ENCODE peak calls at places on chromosomes 5 and 9, in five cellular contexts. One of them, this sample, is unnamed.
A peak's percentile ranks its signal among the peaks of the same experiment; 100 is the strongest.

GRCh38 chr9:25025686-25026085 is 480.0 kb upstream of the IZUMO3 start:
- DNase-seq in substantia nigra: no peak
- DNase-seq in NCI-H2081: no peak
- DNase-seq in right cardiac atrium: no peak
- DNase-seq in posterior vena cava: peak; percentile 54
- DNase-seq in this sample: no peak

GRCh38 chr5:37814699-37815098 is 25.1 kb downstream of the GDNF start:
- DNase-seq in NCI-H2081: no peak
- DNase-seq in substantia nigra: no peak
- DNase-seq in posterior vena cava: no peak
- DNase-seq in right cardiac atrium: no peak
- DNase-seq in this sample: no peak

GRCh38 chr9:71928376-71928775 is 16.9 kb downstream of the C9orf85 start:
- DNase-seq in substantia nigra: no peak
- DNase-seq in posterior vena cava: no peak
- DNase-seq in right cardiac atrium: no peak
- DNase-seq in NCI-H2081: no peak
- DNase-seq in this sample: no peak

GRCh38 chr5:124263680-124264491 is 482.6 kb downstream of the ZNF608 start:
- DNase-seq in NCI-H2081: peak; percentile 55
- DNase-seq in posterior vena cava: no peak
- DNase-seq in right cardiac atrium: no peak
- DNase-seq in substantia nigra: peak; percentile 58
- DNase-seq in this sample: no peak

GRCh38 chr9:68416891-68417570 is 60.6 kb downstream of the PGM5 start:
- DNase-seq in NCI-H2081: no peak
- DNase-seq in substantia nigra: no peak
- DNase-seq in right cardiac atrium: no peak
- DNase-seq in posterior vena cava: no peak
- DNase-seq in this sample: no peak

GRCh38 chr9:36486933-36487481 is 85.7 kb upstream of the MELK start:
- DNase-seq in substantia nigra: no peak
- DNase-seq in NCI-H2081: no peak
- DNase-seq in right cardiac atrium: peak; percentile 67
- DNase-seq in posterior vena cava: peak; percentile 87
- DNase-seq in this sample: no peak

GRCh38 chr9:76987594-76988200 is 31.8 kb upstream of the FOXB2 start:
- DNase-seq in right cardiac atrium: no peak
- DNase-seq in substantia nigra: peak; percentile 53
- DNase-seq in posterior vena cava: no peak
- DNase-seq in NCI-H2081: peak; percentile 38
- DNase-seq in this sample: peak; percentile 44

GRCh38 chr5:77367733-77368132 is 124.4 kb downstream of the WDR41 start:
- DNase-seq in substantia nigra: no peak
- DNase-seq in NCI-H2081: no peak
- DNase-seq in right cardiac atrium: peak; percentile 17
- DNase-seq in posterior vena cava: no peak
- DNase-seq in this sample: no peak

GRCh38 chr5:147092044-147092443 is 142.8 kb upstream of the STK32A start:
- DNase-seq in right cardiac atrium: no peak
- DNase-seq in posterior vena cava: no peak
- DNase-seq in NCI-H2081: no peak
- DNase-seq in substantia nigra: peak; percentile 14
- DNase-seq in this sample: no peak

GRCh38 chr9:34570422-34571179 is 18.9 kb downstream of the CNTFR start:
- DNase-seq in substantia nigra: no peak
- DNase-seq in posterior vena cava: no peak
- DNase-seq in NCI-H2081: no peak
- DNase-seq in right cardiac atrium: no peak
- DNase-seq in this sample: no peak

GRCh38 chr5:158970569-158971014 is 129.1 kb downstream of the EBF1 start:
- DNase-seq in NCI-H2081: no peak
- DNase-seq in substantia nigra: no peak
- DNase-seq in posterior vena cava: no peak
- DNase-seq in right cardiac atrium: no peak
- DNase-seq in this sample: no peak

GRCh38 chr5:118956727-118957126 is 31.6 kb downstream of the DTWD2 start:
- DNase-seq in NCI-H2081: peak; percentile 3
- DNase-seq in right cardiac atrium: no peak
- DNase-seq in substantia nigra: no peak
- DNase-seq in posterior vena cava: no peak
- DNase-seq in this sample: no peak

GRCh38 chr9:84668204-84669007 is 1.1 kb upstream of the NTRK2 start:
- DNase-seq in substantia nigra: peak; percentile 84
- DNase-seq in right cardiac atrium: peak; percentile 79
- DNase-seq in posterior vena cava: peak; percentile 93
- DNase-seq in NCI-H2081: peak; percentile 85
- DNase-seq in this sample: no peak

GRCh38 chr5:40446910-40447309 is 232.8 kb upstream of the PTGER4 start:
- DNase-seq in right cardiac atrium: no peak
- DNase-seq in NCI-H2081: no peak
- DNase-seq in substantia nigra: no peak
- DNase-seq in posterior vena cava: no peak
- DNase-seq in this sample: no peak